ENCODE peak calls at places on chromosomes 4 and X, in nine cellular contexts. K is cardiac muscle cell, A is adrenal gland, E is A549, T is tibial artery, Q is fibroblast of mammary gland, W is upper lobe of right lung, J is tibial nerve, R is ascending aorta. M is an unnamed sample.

GRCh38 chr4:158169931-158170690 is 2.7 kb downstream of the GASK1B start:
- DNase-seq in K (peak; percentile 60), A (no peak), E (no peak), T (no peak), Q (peak; percentile 53), W (no peak), J (no peak), R (no peak), M (no peak)

GRCh38 chr4:139229534-139230039 is 50.4 kb downstream of the MGARP start:
- DNase-seq in K (peak; percentile 72), A (no peak), E (peak; percentile 49), T (no peak), Q (peak; percentile 72), W (no peak), J (no peak), R (no peak), M (no peak)

GRCh38 chrX:109393859-109394258 is 88.0 kb downstream of the GUCY2F start:
- DNase-seq in K (peak; percentile 8), A (no peak), E (peak; percentile 2), T (no peak), Q (peak; percentile 6), W (no peak), J (no peak), R (no peak), M (no peak)

GRCh38 chrX:137999071-137999470 is 433.1 kb downstream of the ZIC3 start:
- DNase-seq in K (no peak), A (no peak), E (no peak), T (no peak), Q (no peak), W (no peak), J (no peak), R (no peak), M (no peak)

GRCh38 chr4:155906554-155907247 is 3.2 kb downstream of the TDO2 start:
- DNase-seq in K (peak; percentile 98), A (no peak), E (peak; percentile 16), T (peak; percentile 33), Q (peak; percentile 99), W (no peak), J (no peak), R (peak; percentile 65), M (no peak)

GRCh38 chrX:134669378-134670098 is 11.3 kb upstream of the PLAC1 start:
- DNase-seq in K (peak; percentile 90), A (peak; percentile 9), E (peak; percentile 87), T (peak; percentile 20), Q (peak; percentile 92), W (peak; percentile 43), J (no peak), R (no peak), M (peak; percentile 19)

GRCh38 chr4:100983426-100983825 is 363.9 kb downstream of the PPP3CA start:
- DNase-seq in K (no peak), A (no peak), E (no peak), T (no peak), Q (peak; percentile 58), W (no peak), J (no peak), R (no peak), M (no peak)

GRCh38 chr4:139027771-139028170 is 12.2 kb downstream of the NOCT start:
- DNase-seq in K (no peak), A (no peak), E (no peak), T (no peak), Q (peak; percentile 53), W (no peak), J (no peak), R (no peak), M (no peak)

GRCh38 chr4:90958256-90958895 is 831.2 kb downstream of the CCSER1 start:
- DNase-seq in K (peak; percentile 51), A (no peak), E (peak; percentile 19), T (no peak), Q (peak; percentile 15), W (no peak), J (no peak), R (no peak), M (no peak)

GRCh38 chr4:137819964-137820383 is 287.7 kb upstream of the PCDH18 start:
- DNase-seq in K (peak; percentile 79), A (no peak), E (peak; percentile 53), T (no peak), Q (peak; percentile 63), W (no peak), J (no peak), R (no peak), M (no peak)

GRCh38 chrX:45011131-45011530 is 138.1 kb downstream of the KDM6A start:
- DNase-seq in K (peak; percentile 20), A (no peak), E (peak; percentile 44), T (no peak), Q (peak; percentile 15), W (no peak), J (no peak), R (no peak), M (no peak)

GRCh38 chr4:151418385-151418784 is 9.4 kb downstream of the FHIP1A start:
- DNase-seq in K (peak; percentile 56), A (peak; percentile 13), E (no peak), T (no peak), Q (peak; percentile 88), W (no peak), J (no peak), R (no peak), M (no peak)

GRCh38 chr4:184330008-184330400 is 112.3 kb upstream of the ENPP6 start:
- DNase-seq in K (no peak), A (peak; percentile 33), E (no peak), T (peak; percentile 65), Q (no peak), W (peak; percentile 84), J (peak; percentile 45), R (peak; percentile 75), M (peak; percentile 28)

GRCh38 chrX:69237228-69237627 is 72.0 kb upstream of the PJA1 start:
- DNase-seq in K (no peak), A (no peak), E (no peak), T (no peak), Q (no peak), W (no peak), J (no peak), R (no peak), M (no peak)

GRCh38 chr4:31467781-31468180 is 747.6 kb downstream of the PCDH7 start:
- DNase-seq in K (peak; percentile 13), A (no peak), E (no peak), T (no peak), Q (peak; percentile 85), W (no peak), J (no peak), R (no peak), M (no peak)

GRCh38 chrX:40736170-40736505 is 796 bp upstream of the MED14 start:
- DNase-seq in K (no peak), A (no peak), E (no peak), T (no peak), Q (no peak), W (no peak), J (no peak), R (no peak), M (no peak)

GRCh38 chr4:39732728-39733127 is 34.8 kb downstream of the UBE2K start:
- DNase-seq in K (peak; percentile 78), A (no peak), E (peak; percentile 12), T (no peak), Q (peak; percentile 89), W (no peak), J (no peak), R (no peak), M (no peak)

GRCh38 chrX:9293051-9293496 is 171.8 kb upstream of the TBL1X start:
- DNase-seq in K (no peak), A (no peak), E (no peak), T (no peak), Q (no peak), W (no peak), J (no peak), R (no peak), M (no peak)

GRCh38 chrX:15269618-15270521 is at the start of gene ASB9:
- DNase-seq in K (peak; percentile 66), A (peak; percentile 44), E (peak; percentile 96), T (peak; percentile 20), Q (peak; percentile 79), W (peak; percentile 75), J (no peak), R (no peak), M (no peak)

DNA sequence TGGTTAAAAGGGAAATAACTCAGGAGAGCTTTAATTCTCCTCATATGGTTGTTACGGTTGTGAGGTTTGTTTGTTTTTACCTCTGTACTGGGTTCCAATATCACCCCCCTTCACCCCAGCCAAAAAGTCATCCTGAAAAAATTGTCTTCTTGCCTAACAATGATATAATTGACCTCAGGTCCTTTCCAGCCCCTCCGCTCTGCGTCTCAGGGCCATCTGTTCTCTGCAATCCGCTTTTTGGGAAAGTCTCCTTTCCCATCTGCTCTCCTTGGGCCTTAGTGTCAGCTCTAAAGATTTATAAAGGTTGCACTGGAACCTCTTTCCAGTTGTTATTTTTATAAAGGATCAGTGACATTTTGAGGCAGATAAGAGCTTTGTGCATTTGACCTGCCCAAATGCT is 33.9 kb downstream of the DLG3 start:
- DNase-seq in K (no peak), A (no peak), E (no peak), T (no peak), Q (peak; percentile 63), W (no peak), J (no peak), R (no peak), M (no peak)
- H3K4me3 ChIP-seq in K (no peak overlapping the region), A (no peak overlapping the region), E (no peak overlapping the region), T (no peak overlapping the region), Q (peak overlapping the region; percentile 7), W (no peak overlapping the region), J (no peak overlapping the region), R (no peak overlapping the region), M (no peak overlapping the region)

DNA sequence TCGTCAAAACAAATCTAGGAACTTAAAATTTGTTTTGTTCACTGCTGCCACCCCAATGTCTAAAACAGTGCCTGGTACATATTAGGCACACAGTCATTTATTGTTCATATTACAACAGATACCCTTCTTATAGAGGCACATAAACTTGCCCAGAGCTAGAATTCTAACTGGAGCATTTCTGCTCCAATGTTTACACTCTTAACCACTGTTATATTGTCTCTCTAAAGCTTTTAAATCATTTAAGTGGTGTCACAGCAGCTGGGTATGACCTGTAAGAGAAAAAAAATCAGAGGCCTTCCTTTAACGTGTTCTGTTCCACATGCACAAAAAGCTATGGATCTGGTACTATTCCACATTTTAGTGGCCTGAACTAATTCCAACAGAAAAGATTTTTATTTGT is 3.0 kb downstream of the UBE2D3 start:
- DNase-seq in K (no peak), A (no peak), E (no peak), T (no peak), Q (no peak), W (no peak), J (no peak), R (no peak), M (no peak)
- H3K4me3 ChIP-seq in K (peak overlapping the region; percentile 89), A (peak overlapping the region; percentile 84), E (peak overlapping the region; percentile 95), T (peak overlapping the region; percentile 76), Q (peak overlapping the region; percentile 98), W (peak overlapping the region; percentile 93), J (peak overlapping the region; percentile 69), R (peak overlapping the region; percentile 83), M (peak overlapping the region; percentile 97)

DNA sequence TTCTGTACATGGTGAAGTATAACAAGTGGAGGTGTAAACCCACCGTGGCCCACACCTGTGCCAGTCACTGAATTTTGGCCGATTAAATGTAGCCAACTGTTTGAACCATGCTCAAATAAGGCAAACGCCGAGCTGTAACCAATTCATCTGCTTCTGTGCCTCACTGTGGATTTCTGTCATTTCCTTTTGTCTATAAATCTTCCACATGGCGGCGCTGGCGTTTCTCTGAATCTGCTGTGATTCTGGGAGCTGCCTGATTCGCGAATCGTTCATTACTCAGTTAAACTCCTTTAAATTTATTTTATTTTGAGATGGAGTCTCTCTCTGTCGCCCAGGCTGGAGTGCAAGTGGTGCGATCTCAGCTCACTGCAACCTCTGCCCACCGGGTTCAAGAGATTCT is 19.2 kb downstream of the SUPT20HL2 start:
- DNase-seq in K (peak; percentile 58), A (no peak), E (peak; percentile 7), T (peak; percentile 21), Q (peak; percentile 7), W (no peak), J (no peak), R (no peak), M (no peak)
- H3K4me3 ChIP-seq in K (no peak overlapping the region), A (no peak overlapping the region), E (no peak overlapping the region), T (no peak overlapping the region), Q (no peak overlapping the region), W (no peak overlapping the region), J (no peak overlapping the region), R (no peak overlapping the region), M (no peak overlapping the region)

GRCh38 chrX:154019633-154020499 is at the start of gene IRAK1:
- DNase-seq in K (peak; percentile 68), A (peak; percentile 64), E (peak; percentile 60), T (peak; percentile 48), Q (peak; percentile 52), W (peak; percentile 85), J (peak; percentile 20), R (no peak), M (peak; percentile 52)
- H3K4me3 ChIP-seq in K (peak within 1 kb of the TSS; percentile 23), A (peak within 1 kb of the TSS; percentile 28), E (peak within 1 kb of the TSS; percentile 63), T (peak within 1 kb of the TSS; percentile 57), Q (peak within 1 kb of the TSS; percentile 52), W (peak within 1 kb of the TSS; percentile 58), J (peak within 1 kb of the TSS; percentile 68), R (peak within 1 kb of the TSS; percentile 84), M (peak within 1 kb of the TSS; percentile 72)

M was measured in left ventricle myocardium inferior.